ENCODE peak calls at places on chromosomes 3 and 15, in four cellular contexts. R is lung, F is nephron progenitor cell, K is body of pancreas. W is an unnamed sample.
A peak's percentile ranks its signal among the peaks of the same experiment; 100 is the strongest.

GRCh38 chr3:8621872-8622271 is 22.7 kb downstream of the SSUH2 start:
- DNase-seq in R (no peak), F (no peak), K (no peak), W (no peak)

GRCh38 chr3:155382396-155383042 is 89.0 kb upstream of the STRIT1 start:
- DNase-seq in K (peak; percentile 85), R (peak; percentile 72), F (peak; percentile 84), W (peak; percentile 89)

GRCh38 chr3:23762214-23763039 is 43.3 kb upstream of the UBE2E1 start:
- DNase-seq in R (no peak), F (no peak), K (no peak), W (no peak)

GRCh38 chr15:43347114-43347513 is 16.7 kb upstream of the LCMT2 start:
- DNase-seq in K (no peak), R (no peak), F (no peak), W (no peak)

GRCh38 chr15:60373745-60374144 is 24.0 kb downstream of the ANXA2 start:
- DNase-seq in F (no peak), K (no peak), R (no peak), W (no peak)

GRCh38 chr3:31010491-31010890 is 116.0 kb upstream of the GADL1 start:
- DNase-seq in K (no peak), F (no peak), R (no peak), W (no peak)

GRCh38 chr15:41504751-41505492 is 8.7 kb downstream of the LTK start:
- DNase-seq in R (no peak), K (no peak), F (no peak), W (no peak)

GRCh38 chr3:171454026-171454425 is 6.2 kb downstream of the TNIK start:
- DNase-seq in K (peak; percentile 11), R (no peak), F (peak; percentile 50), W (no peak)

GRCh38 chr3:134872405-134872804 is 77.3 kb downstream of the EPHB1 start:
- DNase-seq in R (no peak), F (no peak), K (no peak), W (no peak)

GRCh38 chr3:134874737-134875413 is 79.8 kb downstream of the EPHB1 start:
- DNase-seq in F (no peak), R (no peak), K (peak; percentile 11), W (no peak)

GRCh38 chr3:134869153-134869726 is 74.2 kb downstream of the EPHB1 start:
- DNase-seq in F (no peak), R (no peak), K (no peak), W (no peak)

GRCh38 chr3:134873789-134874188 is 78.7 kb downstream of the EPHB1 start:
- DNase-seq in K (no peak), R (no peak), F (no peak), W (no peak)

DNA sequence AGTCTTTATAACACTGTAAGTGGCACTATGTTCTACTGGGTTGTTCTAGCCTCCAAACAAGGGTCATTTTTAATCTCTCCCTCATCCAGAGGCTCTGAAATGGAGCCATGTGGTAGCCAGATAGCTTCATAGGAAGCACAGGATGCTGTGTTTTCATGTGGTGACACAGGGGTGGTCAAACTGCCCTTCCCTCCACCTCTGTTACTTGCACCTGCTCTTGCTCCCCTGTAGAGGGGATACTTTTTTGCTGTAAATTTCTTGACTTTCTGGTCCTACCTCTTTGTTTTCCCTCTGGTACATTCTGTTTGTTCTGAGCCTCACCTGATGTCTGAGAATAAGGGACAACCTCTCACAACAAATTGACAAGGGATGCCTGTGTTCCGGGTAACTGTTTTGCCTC is 76.8 kb downstream of the EPHB1 start:
- DNase-seq in K (no peak), R (no peak), F (no peak), W (no peak)
- TF ChIP-seq CTCF in K (no peak), R (no peak), F (no peak), W (no peak)

GRCh38 chr15:96701443-96701842 is 370.9 kb downstream of the NR2F2 start:
- DNase-seq in F (no peak), K (no peak), R (no peak), W (no peak)
- TF ChIP-seq CTCF in F (no peak), K (no peak), R (no peak), W (no peak)

GRCh38 chr15:101276501-101277037 is 716 bp downstream of the SELENOS start:
- DNase-seq in K (no peak), F (no peak), R (no peak), W (peak; percentile 28)
- TF ChIP-seq CTCF in K (peak; percentile 32), F (peak; percentile 44), R (no peak), W (peak; percentile 20)

GRCh38 chr3:3675186-3675585 is 124.0 kb upstream of the LRRN1 start:
- DNase-seq in K (no peak), R (no peak), F (no peak), W (no peak)
- TF ChIP-seq CTCF in K (no peak), R (no peak), F (no peak), W (no peak)

DNA sequence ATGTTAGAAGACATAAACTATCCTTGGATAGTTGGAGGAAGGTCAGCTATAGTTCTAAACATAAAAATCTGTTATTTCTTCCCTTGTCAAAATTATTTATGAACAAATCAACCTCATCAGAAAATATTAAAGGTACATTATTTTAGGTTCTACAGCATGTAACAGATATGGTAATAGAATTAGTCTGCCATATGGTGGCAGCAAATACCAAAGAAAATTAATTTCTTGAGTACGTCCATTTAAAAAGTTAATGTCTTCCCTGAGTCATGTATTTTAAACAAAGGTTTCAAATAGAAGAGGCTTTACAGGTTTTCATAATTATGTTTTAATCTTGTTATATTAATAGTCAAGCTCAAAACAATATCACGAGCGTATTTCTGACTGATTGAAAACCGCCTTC is 17.9 kb upstream of the ANKRD28 start:
- DNase-seq in R (no peak), F (no peak), K (no peak), W (no peak)
- TF ChIP-seq CTCF in R (peak; percentile 37), F (peak; percentile 15), K (peak; percentile 54), W (no peak)

GRCh38 chr3:180176059-180176458 is 139.3 kb upstream of the PEX5L start:
- DNase-seq in R (no peak), F (no peak), K (no peak), W (no peak)
- TF ChIP-seq CTCF in R (no peak), F (no peak), K (no peak), W (no peak)

GRCh38 chr15:47843124-47843663 is 125.9 kb downstream of the SEMA6D start:
- DNase-seq in R (no peak), F (no peak), K (no peak), W (no peak)
- TF ChIP-seq CTCF in R (no peak), F (no peak), K (peak; percentile 44), W (no peak)

GRCh38 chr3:141949394-141949793 is 73.0 kb downstream of the ATP1B3 start:
- DNase-seq in K (no peak), R (no peak), F (no peak), W (no peak)

GRCh38 chr3:141952611-141953010 is 76.2 kb downstream of the ATP1B3 start:
- DNase-seq in F (no peak), K (no peak), R (no peak), W (no peak)

GRCh38 chr3:141955163-141955562 is 78.7 kb downstream of the ATP1B3 start:
- DNase-seq in R (no peak), F (peak; percentile 17), K (no peak), W (no peak)

GRCh38 chr3:141949972-141950371 is 73.5 kb downstream of the ATP1B3 start:
- DNase-seq in R (no peak), K (no peak), F (no peak), W (no peak)

DNA sequence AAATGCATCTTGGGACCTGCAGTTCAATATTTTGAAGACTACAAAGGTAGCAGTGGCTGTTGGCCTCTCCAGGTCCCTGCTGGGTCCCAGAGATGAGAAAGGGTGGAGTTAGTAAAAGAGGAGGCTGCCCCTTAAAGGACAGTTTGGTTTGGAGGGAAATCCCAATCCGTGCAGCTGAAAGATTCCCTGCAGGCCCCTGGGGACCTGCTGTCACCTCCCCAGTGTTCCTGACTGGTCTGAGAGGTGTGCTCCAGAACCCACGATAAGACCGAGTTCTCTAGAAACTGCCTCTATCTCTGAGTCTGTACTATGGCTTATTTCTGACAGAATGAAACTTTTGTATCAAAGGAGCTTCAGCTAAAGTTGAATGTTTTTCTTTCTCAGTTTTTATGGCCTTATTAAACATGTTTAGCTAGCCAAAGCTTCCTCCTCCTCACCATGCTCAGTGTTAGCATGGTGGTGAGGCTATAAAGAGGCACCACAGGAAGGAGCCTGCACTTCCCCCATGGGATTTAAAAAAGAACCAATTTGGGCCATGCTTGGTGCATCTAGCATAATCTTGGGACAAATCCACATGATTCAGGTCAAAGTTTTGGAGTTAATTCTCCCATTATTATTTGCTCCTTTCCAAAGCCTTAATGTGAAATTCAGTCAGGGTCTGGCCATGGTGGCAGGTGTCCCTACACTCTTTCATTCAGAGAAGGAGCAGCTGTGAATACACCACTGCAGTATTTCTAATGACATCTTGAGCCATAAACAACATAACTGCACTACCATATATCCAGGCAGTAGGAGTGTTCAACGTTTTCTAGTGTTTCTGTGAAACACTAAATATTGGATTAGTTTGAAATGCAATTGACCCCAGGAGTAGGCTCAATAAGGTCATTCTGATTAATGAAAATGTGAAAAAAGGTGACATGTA is 74.4 kb downstream of the ATP1B3 start:
- DNase-seq in F (no peak), K (no peak), R (no peak), W (no peak)
- TF ChIP-seq CTCF in F (no peak), K (no peak), R (no peak), W (no peak)

DNA sequence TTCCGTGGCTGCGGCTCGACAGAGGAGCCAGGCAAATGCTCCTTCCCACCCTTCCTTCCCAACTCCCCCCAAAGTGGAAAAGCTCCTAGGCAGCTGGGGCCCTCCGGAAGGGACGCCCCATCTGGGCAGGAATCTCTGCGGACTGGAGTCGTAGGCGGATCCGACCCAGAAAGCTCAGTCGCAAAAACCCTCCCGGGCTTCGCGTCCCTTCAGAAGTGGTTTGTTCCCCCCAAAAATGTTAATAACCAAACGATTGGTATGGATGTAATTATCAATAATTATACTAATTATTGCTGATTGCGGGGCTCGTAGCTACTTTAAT is 3.8 kb downstream of the RNU6-1 start:
- DNase-seq in K (no peak), R (no peak), F (no peak), W (no peak)
- TF ChIP-seq CTCF in K (no peak), R (no peak), F (no peak), W (no peak)